ENCODE peak calls at places on chromosomes 4 and X, in four cellular contexts. X, A, P and I are unnamed samples.

GRCh38 chr4:68651932-68652331 is 18.5 kb downstream of the UGT2B15 start:
- DNase-seq in X (no peak), A (no peak), P (no peak), I (no peak)

GRCh38 chr4:54384563-54384962 is 155.5 kb downstream of the PDGFRA start:
- DNase-seq in X (peak; percentile 14), A (peak; percentile 10), P (peak; percentile 23), I (no peak)

GRCh38 chr4:152778656-152779512 is 646 bp downstream of the TIGD4 start:
- DNase-seq in X (peak; percentile 30), A (peak; percentile 6), P (no peak), I (peak; percentile 63)

GRCh38 chrX:126395909-126396308 is 156.7 kb downstream of the DCAF12L1 start:
- DNase-seq in X (no peak), A (no peak), P (no peak), I (no peak)

GRCh38 chrX:84865113-84865512 is 138.6 kb upstream of the APOOL start:
- DNase-seq in X (no peak), A (no peak), P (no peak), I (no peak)

GRCh38 chr4:185950891-185951290 is 118.1 kb upstream of the TLR3 start:
- DNase-seq in X (no peak), A (peak; percentile 68), P (peak; percentile 71), I (no peak)

GRCh38 chrX:56569378-56570061 is 6.1 kb downstream of the UBQLN2 start:
- DNase-seq in X (no peak), A (no peak), P (no peak), I (no peak)

GRCh38 chr4:137892134-137892533 is 350.0 kb downstream of the SLC7A11 start:
- DNase-seq in X (peak; percentile 65), A (peak; percentile 3), P (peak; percentile 12), I (no peak)

GRCh38 chrX:40734956-40735317 is 405 bp downstream of the MED14 start:
- DNase-seq in X (no peak), A (no peak), P (peak; percentile 26), I (no peak)

GRCh38 chr4:63717384-63717783 is 691.9 kb downstream of the TECRL start:
- DNase-seq in X (no peak), A (no peak), P (no peak), I (no peak)

GRCh38 chr4:57632564-57632963 is 522.4 kb upstream of the IGFBP7 start:
- DNase-seq in X (no peak), A (no peak), P (no peak), I (no peak)

GRCh38 chrX:68838571-68838910 is 9.7 kb downstream of the EFNB1 start:
- DNase-seq in X (no peak), A (no peak), P (no peak), I (no peak)

GRCh38 chrX:10239611-10240064 is 82.9 kb downstream of the CLCN4 start:
- DNase-seq in X (peak; percentile 51), A (peak; percentile 61), P (peak; percentile 73), I (no peak)

GRCh38 chr4:6142935-6143602 is 57.3 kb downstream of the JAKMIP1 start:
- DNase-seq in X (no peak), A (no peak), P (no peak), I (no peak)

GRCh38 chrX:9873952-9874351 is 87.7 kb downstream of the SHROOM2 start:
- DNase-seq in X (no peak), A (no peak), P (no peak), I (no peak)

GRCh38 chr4:93814722-93815121 is 13.8 kb upstream of the ATOH1 start:
- DNase-seq in X (no peak), A (no peak), P (no peak), I (no peak)

GRCh38 chrX:119325456-119325855 is 73.7 kb upstream of the SLC25A43 start:
- DNase-seq in X (peak; percentile 54), A (peak; percentile 37), P (peak; percentile 51), I (no peak)

GRCh38 chrX:69107231-69107739 is 58.0 kb downstream of the PJA1 start:
- DNase-seq in X (no peak), A (no peak), P (no peak), I (no peak)

GRCh38 chr4:184471872-184472539 is 2.3 kb downstream of the IRF2 start:
- DNase-seq in X (no peak), A (no peak), P (no peak), I (no peak)

GRCh38 chr4:184472540-184473264 is 1.6 kb downstream of the IRF2 start:
- DNase-seq in X (peak; percentile 70), A (peak; percentile 51), P (peak; percentile 75), I (peak; percentile 95)

GRCh38 chr4:184474261-184475095 is at the start of gene IRF2:
- DNase-seq in X (peak; percentile 98), A (peak; percentile 95), P (peak; percentile 98), I (peak; percentile 99)

GRCh38 chr4:184473515-184474260 is 662 bp downstream of the IRF2 start:
- DNase-seq in X (peak; percentile 54), A (peak; percentile 32), P (peak; percentile 44), I (peak; percentile 85)

DNA sequence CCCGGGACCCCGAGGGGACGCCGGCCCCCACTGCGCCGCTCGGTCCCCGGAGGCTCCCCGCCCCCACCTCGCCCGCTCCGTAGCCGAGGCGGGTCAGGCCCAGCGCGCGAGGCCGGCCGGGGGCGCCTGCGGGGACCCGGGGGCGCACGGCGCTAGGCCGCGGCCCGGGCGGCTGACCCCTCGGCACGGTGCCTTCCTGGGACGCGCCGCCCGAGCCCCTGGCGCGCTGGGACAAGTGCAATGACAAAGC is 1.2 kb downstream of the IRF2 start:
- DNase-seq in X (no peak), A (no peak), P (no peak), I (no peak)
- H3K9ac ChIP-seq in X (peak overlapping the region; percentile 87), A (peak overlapping the region; percentile 98), P (peak overlapping the region; percentile 86), I (no peak overlapping the region)

GRCh38 chrX:6701085-6701484 is 166.2 kb upstream of the VCX3A start:
- DNase-seq in X (no peak), A (no peak), P (no peak), I (no peak)
- H3K4me3 ChIP-seq in X (no peak overlapping the region), A (no peak overlapping the region), P (no peak overlapping the region), I (no peak overlapping the region)

DNA sequence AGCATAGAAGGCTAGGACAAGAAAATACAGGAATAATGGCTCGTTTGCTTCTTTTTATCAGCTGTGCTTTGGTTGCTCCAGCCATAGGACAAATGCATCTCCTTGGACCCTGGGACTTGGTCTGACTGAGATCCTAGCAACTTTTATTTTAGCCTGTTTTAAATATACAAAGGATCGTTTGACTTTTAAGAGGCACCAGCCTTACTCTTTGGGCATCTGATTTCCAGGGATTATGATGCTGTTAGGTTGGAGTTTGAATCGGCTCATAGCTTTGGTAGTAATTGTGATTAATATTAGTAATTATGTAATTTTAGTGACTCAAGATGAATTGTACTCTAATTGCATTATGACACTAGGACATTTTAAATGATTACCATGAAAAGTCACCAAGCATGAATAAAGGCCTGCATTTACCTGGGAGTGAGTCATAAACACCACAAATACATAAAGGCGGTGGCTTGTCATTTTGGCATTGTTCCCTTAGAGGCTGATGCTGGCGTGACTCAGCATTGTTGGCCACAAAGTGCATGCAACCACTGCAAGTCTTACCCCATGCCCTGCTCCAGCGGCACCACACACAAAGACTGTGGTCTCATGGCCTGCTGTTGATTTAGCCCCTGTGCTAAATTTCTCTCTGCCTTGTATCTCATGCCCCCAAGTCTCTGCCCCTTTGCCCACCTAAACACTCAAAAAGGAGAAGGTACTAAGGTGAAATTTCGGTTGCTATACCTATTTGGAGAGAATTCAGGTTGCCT is 12.4 kb downstream of the GPAT3 start:
- DNase-seq in X (peak; percentile 99), A (peak; percentile 94), P (peak; percentile 96), I (peak; percentile 82)
- H3K9ac ChIP-seq in X (peak overlapping the region; percentile 48), A (peak overlapping the region; percentile 36), P (no peak overlapping the region), I (no peak overlapping the region)

GRCh38 chr4:109506890-109507289 is 53.2 kb upstream of the MCUB start:
- DNase-seq in X (no peak), A (no peak), P (no peak), I (no peak)
- H3K4me3 ChIP-seq in X (no peak overlapping the region), A (no peak overlapping the region), P (no peak overlapping the region), I (no peak overlapping the region)

GRCh38 chrX:145068450-145068849 is 178.9 kb upstream of the SPANXN1 start:
- DNase-seq in X (no peak), A (no peak), P (no peak), I (no peak)
- H3K9ac ChIP-seq in X (no peak overlapping the region), A (no peak overlapping the region), P (no peak overlapping the region), I (no peak overlapping the region)

DNA sequence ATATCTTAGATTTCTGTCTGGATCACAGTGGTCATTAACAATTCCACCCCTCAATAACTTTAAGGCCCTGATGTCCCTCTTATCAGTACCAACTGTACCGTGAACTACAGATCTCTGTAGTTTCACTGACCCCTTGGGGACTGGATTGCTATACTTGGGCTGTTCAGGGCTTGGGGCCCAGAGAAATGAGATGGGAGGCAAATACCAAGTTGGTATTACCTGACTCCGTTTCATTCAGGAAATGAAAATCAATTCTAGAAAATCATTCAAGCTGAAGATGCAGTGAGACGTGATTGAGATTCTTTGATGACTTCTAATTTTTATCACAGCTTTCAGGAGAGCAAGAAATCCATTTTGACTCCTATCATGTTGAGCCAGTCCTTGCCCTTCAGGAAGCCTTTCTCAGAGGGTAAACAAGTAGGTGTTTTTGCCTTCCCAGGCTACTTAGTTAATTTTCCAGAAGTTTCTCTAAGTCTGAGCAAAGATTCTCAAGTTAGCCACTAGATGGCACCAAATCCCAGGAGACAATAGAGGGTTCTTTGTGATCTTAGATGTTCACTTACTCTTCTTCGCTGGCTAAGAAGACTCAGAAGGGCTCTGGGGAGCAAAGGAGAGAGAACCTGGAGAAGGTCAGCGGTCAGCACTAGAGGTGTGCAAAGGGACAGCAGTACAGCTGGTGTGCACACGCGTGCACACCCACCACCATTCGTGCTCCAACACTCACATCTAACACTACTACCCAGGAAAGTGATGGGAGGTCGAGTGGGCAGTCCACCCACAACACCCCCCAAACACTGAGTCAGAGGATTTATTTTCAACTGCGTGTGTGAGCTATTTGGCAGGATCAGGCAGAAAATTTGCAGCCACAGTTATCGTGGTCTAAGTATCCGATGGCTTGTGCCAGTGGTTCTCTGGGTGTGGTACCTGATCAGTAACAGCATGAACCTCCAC is 7.4 kb downstream of the HNRNPH2 start:
- DNase-seq in X (peak; percentile 53), A (peak; percentile 59), P (peak; percentile 68), I (no peak)
- H3K4me3 ChIP-seq in X (no peak overlapping the region), A (no peak overlapping the region), P (no peak overlapping the region), I (no peak overlapping the region)